ENCODE peak calls at places on chromosome 11, in seven cellular contexts. Z, T, X, J, H, K and E are unnamed samples.

GRCh38 chr11:9714540-9714939 is 50.7 kb downstream of the SWAP70 start:
- DNase-seq in J (no peak), K (no peak), X (no peak), H (no peak), Z (peak), T (no peak), E (no peak)

GRCh38 chr11:14969922-14970323 is 2.2 kb downstream of the CALCA start:
- DNase-seq in X (no peak), Z (peak), J (no peak), H (peak), K (no peak), T (peak), E (no peak)

GRCh38 chr11:76824980-76825725 is 35.6 kb upstream of the ACER3 start:
- DNase-seq in H (peak), J (no peak), X (no peak), K (no peak), Z (peak), T (no peak), E (no peak)

GRCh38 chr11:45266693-45267451 is 19.3 kb downstream of the SYT13 start:
- DNase-seq in X (no peak), K (no peak), T (no peak), H (no peak), J (no peak), Z (no peak), E (no peak)

GRCh38 chr11:45182902-45183301 is 36.5 kb downstream of the PRDM11 start:
- DNase-seq in X (no peak), H (peak), Z (peak), K (no peak), T (no peak), J (no peak), E (no peak)

GRCh38 chr11:122025757-122026156 is 90.3 kb downstream of the BLID start:
- DNase-seq in X (no peak), Z (no peak), H (no peak), T (no peak), K (no peak), J (no peak), E (no peak)

GRCh38 chr11:121687961-121688566 is 235.3 kb upstream of the SORL1-AS1 start:
- DNase-seq in J (no peak), X (peak), K (no peak), T (no peak), H (no peak), Z (peak), E (no peak)

GRCh38 chr11:75146711-75147110 is 4.2 kb upstream of the SLCO2B1 start:
- DNase-seq in K (no peak), H (no peak), Z (no peak), X (no peak), J (no peak), T (no peak), E (no peak)

GRCh38 chr11:10444725-10445286 is 10.3 kb upstream of the AMPD3 start:
- DNase-seq in Z (no peak), X (no peak), K (no peak), T (no peak), J (no peak), H (no peak), E (no peak)

GRCh38 chr11:123188508-123189165 is 6.4 kb downstream of the CLMP start:
- DNase-seq in H (peak), T (no peak), X (peak), Z (peak), K (no peak), J (no peak), E (no peak)
- TF ChIP-seq CTCF in H (peak), T (no peak), X (peak), Z (no peak), K (no peak), J (no peak), E (no peak)

GRCh38 chr11:2929511-2929879 is 275 bp upstream of the PHLDA2 start:
- DNase-seq in J (peak), H (peak), T (peak), K (peak), Z (peak), X (no peak), E (peak)

GRCh38 chr11:2928605-2929510 is at the start of gene PHLDA2:
- DNase-seq in T (peak), H (peak), K (peak), X (peak), Z (peak), J (peak), E (no peak)

GRCh38 chr11:2931416-2931746 is 2.2 kb upstream of the PHLDA2 start:
- DNase-seq in Z (no peak), J (no peak), X (no peak), H (no peak), T (no peak), K (no peak), E (no peak)

GRCh38 chr11:2930705-2931415 is 1.6 kb upstream of the PHLDA2 start:
- DNase-seq in T (peak), Z (peak), J (peak), H (peak), X (no peak), K (no peak), E (no peak)

GRCh38 chr11:2929880-2930704 is 872 bp upstream of the PHLDA2 start:
- DNase-seq in K (no peak), T (peak), Z (peak), H (peak), X (peak), J (peak), E (peak)
- TF ChIP-seq CTCF in K (peak), T (no peak), Z (peak), H (no peak), X (peak), J (peak), E (no peak)

GRCh38 chr11:63609971-63610580 is 4.2 kb downstream of the PLAAT3 start:
- DNase-seq in X (no peak), T (no peak), J (no peak), H (no peak), Z (no peak), K (no peak), E (no peak)

GRCh38 chr11:63611395-63611747 is 2.9 kb downstream of the PLAAT3 start:
- DNase-seq in T (no peak), Z (no peak), X (no peak), H (no peak), K (no peak), J (no peak), E (no peak)

GRCh38 chr11:63610604-63611394 is 3.4 kb downstream of the PLAAT3 start:
- DNase-seq in H (no peak), X (no peak), J (no peak), K (no peak), T (no peak), Z (no peak), E (no peak)

GRCh38 chr11:63609536-63609935 is 4.7 kb downstream of the PLAAT3 start:
- DNase-seq in X (no peak), K (no peak), H (no peak), T (peak), J (no peak), Z (no peak), E (no peak)

GRCh38 chr11:63608353-63609345 is 5.6 kb downstream of the PLAAT3 start:
- DNase-seq in X (no peak), K (no peak), H (peak), Z (peak), J (no peak), T (no peak), E (no peak)
- TF ChIP-seq CTCF in X (no peak), K (no peak), H (no peak), Z (no peak), J (no peak), T (no peak), E (no peak)

GRCh38 chr11:78112588-78113275 is 26.7 kb downstream of the ALG8 start:
- DNase-seq in T (no peak), K (no peak), J (no peak), H (no peak), X (no peak), Z (no peak), E (no peak)

GRCh38 chr11:78109011-78109685 is 29.5 kb upstream of the NDUFC2 start:
- DNase-seq in T (no peak), K (no peak), H (no peak), X (no peak), J (no peak), Z (no peak), E (no peak)

GRCh38 chr11:78110351-78110750 is 29.1 kb downstream of the ALG8 start:
- DNase-seq in K (no peak), X (no peak), Z (peak), J (no peak), T (no peak), H (no peak), E (no peak)

GRCh38 chr11:78111298-78111697 is 28.1 kb downstream of the ALG8 start:
- DNase-seq in K (no peak), X (no peak), T (no peak), J (no peak), H (no peak), Z (no peak), E (no peak)

GRCh38 chr11:78110830-78111229 is 28.6 kb downstream of the ALG8 start:
- DNase-seq in X (no peak), H (peak), K (no peak), J (no peak), Z (peak), T (no peak), E (no peak)
- TF ChIP-seq CTCF in X (no peak), H (no peak), K (no peak), J (no peak), Z (no peak), T (no peak), E (no peak)

GRCh38 chr11:8614497-8614896 is 20.5 kb upstream of the STK33 start:
- DNase-seq in T (no peak), J (no peak), Z (no peak), H (no peak), K (no peak), X (no peak), E (no peak)

GRCh38 chr11:8612522-8612921 is 18.5 kb upstream of the STK33 start:
- DNase-seq in Z (no peak), H (no peak), J (no peak), T (no peak), K (no peak), X (no peak), E (no peak)

GRCh38 chr11:8615633-8616032 is 21.6 kb upstream of the STK33 start:
- DNase-seq in T (no peak), K (no peak), Z (no peak), H (no peak), X (no peak), J (no peak), E (no peak)

GRCh38 chr11:8610532-8611116 is 16.6 kb upstream of the STK33 start:
- DNase-seq in T (no peak), Z (no peak), J (no peak), H (no peak), X (no peak), K (no peak), E (no peak)

GRCh38 chr11:8613036-8613435 is 19.0 kb upstream of the STK33 start:
- DNase-seq in Z (no peak), K (no peak), J (no peak), H (no peak), X (no peak), T (no peak), E (no peak)
- TF ChIP-seq CTCF in Z (no peak), K (no peak), J (no peak), H (no peak), X (no peak), T (no peak), E (no peak)